ENCODE peak calls at places on chromosomes 2 and 18, in five cellular contexts. U, Z, S, N and D are unnamed samples.
A peak's percentile ranks its signal among the peaks of the same experiment; 100 is the strongest.

GRCh38 chr2:179745615-179746263 is 115.7 kb downstream of the ZNF385B start:
- DNase-seq in S (no peak), Z (no peak), N (no peak), U (no peak), D (no peak)

GRCh38 chr2:17851731-17852585 is 26.5 kb upstream of the KCNS3 start:
- DNase-seq in U (peak; percentile 63), N (peak; percentile 41), Z (peak; percentile 67), S (peak; percentile 10), D (no peak)

GRCh38 chr2:2769481-2770431 is 438.7 kb upstream of the MYT1L start:
- DNase-seq in Z (no peak), N (no peak), S (no peak), U (no peak), D (no peak)

GRCh38 chr2:189627789-189628188 is 33.5 kb upstream of the ASNSD1 start:
- DNase-seq in Z (no peak), S (no peak), U (no peak), N (no peak), D (peak; percentile 51)

GRCh38 chr2:137947714-137948336 is 16.4 kb upstream of the HNMT start:
- DNase-seq in U (peak; percentile 57), S (no peak), N (peak; percentile 41), Z (peak; percentile 75), D (peak; percentile 41)

GRCh38 chr2:32715391-32715841 is 87.6 kb downstream of the TTC27 start:
- DNase-seq in S (no peak), U (no peak), Z (no peak), N (no peak), D (no peak)

GRCh38 chr2:146666336-146666735 is 1178.5 kb upstream of the ACVR2A start:
- DNase-seq in U (no peak), Z (no peak), N (no peak), S (no peak), D (no peak)

GRCh38 chr2:50449306-50449705 is 582.6 kb downstream of the NRXN1 start:
- DNase-seq in N (no peak), S (no peak), Z (no peak), U (no peak), D (no peak)

GRCh38 chr18:49472459-49472858 is 12.0 kb upstream of the DYM start:
- DNase-seq in N (no peak), U (no peak), S (no peak), Z (no peak), D (no peak)

GRCh38 chr2:109284816-109285215 is 155.8 kb downstream of the SH3RF3 start:
- DNase-seq in U (no peak), S (no peak), Z (no peak), N (no peak), D (no peak)

GRCh38 chr2:45869165-45869501 is 217.7 kb downstream of the PRKCE start:
- DNase-seq in U (no peak), N (no peak), S (no peak), Z (peak; percentile 37), D (no peak)

GRCh38 chr2:99643824-99644787 is 154.3 kb upstream of the REV1 start:
- DNase-seq in Z (peak; percentile 39), U (no peak), S (no peak), N (peak; percentile 34), D (no peak)

GRCh38 chr2:61184263-61184662 is 22.3 kb downstream of the C2orf74 start:
- DNase-seq in Z (no peak), U (no peak), N (no peak), S (no peak), D (no peak)

GRCh38 chr18:13120255-13120654 is 98.3 kb upstream of the LDLRAD4 start:
- DNase-seq in S (no peak), N (no peak), Z (no peak), U (no peak), D (no peak)

GRCh38 chr2:168085801-168086361 is 161.5 kb downstream of the STK39 start:
- DNase-seq in Z (no peak), S (no peak), N (no peak), U (no peak), D (peak; percentile 23)

GRCh38 chr2:29343830-29344229 is 228.6 kb downstream of the CLIP4 start:
- DNase-seq in N (no peak), Z (no peak), S (no peak), U (no peak), D (no peak)

GRCh38 chr2:123362671-123363070 is 662.4 kb upstream of the CNTNAP5 start:
- DNase-seq in Z (no peak), U (no peak), S (no peak), N (no peak), D (no peak)

GRCh38 chr18:66083078-66083477 is 332.3 kb downstream of the CDH7 start:
- DNase-seq in U (no peak), Z (no peak), S (no peak), N (no peak), D (no peak)

GRCh38 chr2:96556441-96557330 is 20.1 kb downstream of the ARID5A start:
- DNase-seq in Z (peak; percentile 79), S (peak; percentile 16), U (peak; percentile 29), N (no peak), D (no peak)

GRCh38 chr2:96151595-96152300 is 6.5 kb upstream of the DUSP2 start:
- DNase-seq in Z (no peak), N (no peak), S (no peak), U (no peak), D (no peak)

GRCh38 chr2:53209679-53210473 is 557.7 kb upstream of the CHAC2 start:
- DNase-seq in U (no peak), S (no peak), N (no peak), Z (no peak), D (no peak)

GRCh38 chr2:53211201-53211774 is 556.3 kb upstream of the CHAC2 start:
- DNase-seq in U (no peak), S (no peak), Z (no peak), N (no peak), D (no peak)

GRCh38 chr2:53208815-53209214 is 558.8 kb upstream of the CHAC2 start:
- DNase-seq in Z (no peak), N (no peak), U (no peak), S (no peak), D (no peak)

DNA sequence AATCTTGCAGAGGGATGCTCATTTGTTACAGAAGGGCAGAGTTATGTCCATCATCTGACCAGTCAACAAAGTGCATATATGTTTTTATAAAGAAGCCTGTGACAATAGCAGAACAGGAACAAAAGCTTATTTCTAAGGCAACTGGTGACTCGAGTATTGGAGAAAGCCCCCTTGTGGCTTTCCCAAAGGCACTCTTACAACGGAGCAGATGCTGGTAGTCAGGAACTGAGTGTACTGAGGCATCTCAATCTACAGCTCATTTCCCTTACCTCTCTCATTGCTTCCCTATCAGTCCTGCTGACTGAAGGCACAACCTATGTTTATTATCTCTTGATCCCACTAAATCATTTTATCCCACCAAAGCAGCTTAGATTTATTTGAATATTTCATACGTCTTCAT is 557.1 kb upstream of the CHAC2 start:
- DNase-seq in U (peak; percentile 39), S (no peak), N (no peak), Z (no peak), D (no peak)
- TF ChIP-seq CTCF in U (peak; percentile 53), S (no peak), N (peak; percentile 6), Z (peak; percentile 55), D (no peak)

GRCh38 chr2:178190938-178191910 is 3.1 kb upstream of the OSBPL6 start:
- DNase-seq in N (no peak), Z (no peak), S (no peak), U (no peak), D (no peak)
- TF ChIP-seq CTCF in N (no peak), Z (no peak), S (no peak), U (no peak), D (no peak)

GRCh38 chr2:69932596-69932922 is 17.6 kb downstream of the MXD1 start:
- DNase-seq in S (no peak), N (no peak), Z (no peak), U (no peak), D (no peak)

GRCh38 chr2:69931832-69932595 is 17.1 kb downstream of the MXD1 start:
- DNase-seq in Z (no peak), U (no peak), N (no peak), S (no peak), D (no peak)

GRCh38 chr2:69926849-69927515 is 12.1 kb downstream of the MXD1 start:
- DNase-seq in U (no peak), Z (no peak), N (no peak), S (no peak), D (no peak)
- TF ChIP-seq CTCF in U (no peak), Z (no peak), N (no peak), S (no peak), D (no peak)

DNA sequence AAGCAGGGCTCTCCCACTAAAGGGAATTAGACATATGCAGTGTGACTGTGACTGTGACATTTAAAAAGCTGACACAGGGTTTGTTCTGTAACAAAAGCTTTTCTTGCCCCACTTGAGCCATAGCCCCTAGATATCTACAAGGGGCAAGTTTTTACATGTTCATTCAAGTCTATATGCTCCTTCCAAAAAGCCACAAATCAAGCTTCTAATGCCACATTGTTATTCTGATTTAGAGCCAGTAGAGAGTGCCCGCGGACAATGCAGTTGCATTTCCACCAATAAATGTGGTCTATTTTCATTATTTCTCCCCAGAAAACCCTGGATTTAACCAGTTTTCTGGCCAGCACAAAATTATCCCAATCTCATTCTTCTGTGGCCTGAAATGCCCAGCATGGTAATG is 9.9 kb downstream of the ARHGAP25 start:
- DNase-seq in N (no peak), U (no peak), Z (no peak), S (no peak), D (no peak)
- TF ChIP-seq CTCF in N (no peak), U (no peak), Z (peak; percentile 31), S (no peak), D (no peak)

DNA sequence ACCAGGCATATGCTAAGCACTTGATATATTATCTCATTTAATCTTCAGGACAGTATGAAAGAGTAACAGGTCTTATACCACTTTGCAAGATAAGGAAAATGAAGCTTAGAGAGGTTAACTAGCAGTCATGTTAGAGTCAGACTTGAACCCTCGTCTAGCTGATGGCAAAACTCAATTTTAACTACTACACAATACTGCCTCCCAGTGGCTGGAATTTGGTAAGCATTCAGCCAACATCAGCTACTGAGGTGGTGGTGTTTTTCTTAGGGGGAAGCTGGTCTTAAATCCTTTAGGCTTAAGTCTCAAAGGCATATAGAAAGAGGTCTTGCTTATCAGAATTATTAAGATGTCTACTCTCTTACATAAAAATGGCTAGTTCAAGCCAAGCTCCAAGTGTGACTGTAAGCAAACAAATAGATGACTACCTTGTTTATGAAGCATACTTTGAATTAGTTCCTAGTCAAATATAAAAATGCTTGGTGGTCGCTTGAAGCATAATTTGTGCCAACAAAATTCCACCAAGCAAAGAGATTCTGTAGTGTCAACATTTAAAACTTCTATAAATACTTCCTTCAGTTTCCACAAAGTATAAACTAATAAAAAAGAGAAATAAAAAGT is 325.4 kb upstream of the FIGN start:
- DNase-seq in S (no peak), N (no peak), U (peak; percentile 65), Z (peak; percentile 47), D (no peak)
- TF ChIP-seq CTCF in S (peak; percentile 57), N (peak; percentile 59), U (peak; percentile 89), Z (peak; percentile 73), D (peak; percentile 63)

DNA sequence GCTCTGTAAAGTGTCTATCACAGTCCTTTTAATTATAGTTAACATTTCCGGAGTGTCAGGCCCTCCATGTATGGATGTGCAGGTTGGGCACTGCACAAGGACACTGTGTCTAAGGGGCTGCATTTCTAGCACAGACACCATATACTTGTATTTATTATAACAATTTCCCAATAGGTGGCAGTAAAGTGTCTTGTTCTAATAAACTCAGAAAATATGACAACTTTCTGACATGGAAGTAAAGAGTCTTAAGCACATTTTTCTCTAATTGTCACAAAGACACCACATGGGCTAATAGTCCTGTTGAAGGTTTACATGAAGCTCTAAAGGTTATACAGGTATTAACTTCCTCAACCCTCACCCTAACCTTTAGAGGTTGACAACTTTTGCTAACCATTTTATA is 156.6 kb downstream of the DYSF start:
- DNase-seq in N (peak; percentile 10), Z (no peak), S (peak; percentile 7), U (no peak), D (peak; percentile 13)
- TF ChIP-seq CTCF in N (peak; percentile 29), Z (peak; percentile 21), S (peak; percentile 23), U (no peak), D (peak; percentile 24)